ENCODE peak calls at places on chromosome 3, in eight cellular contexts. U is amniotic stem cell, R is HFFc6, J is NCI-H2081 treated with DMSO at 0.1 percent for 48 hours, G is transverse colon, N is germinal center, M is anterior cingulate cortex, X is H54. A is an unnamed sample.

GRCh38 chr3:160134964-160135363 is 90.3 kb upstream of the C3orf80 start:
- DNase-seq in G (no peak), M (no peak), R (peak; percentile 42), N (no peak), J (no peak), U (no peak), X (no peak), A (no peak)

GRCh38 chr3:16768956-16769355 is 115.8 kb upstream of the PLCL2 start:
- DNase-seq in J (no peak), X (no peak), R (no peak), G (no peak), M (no peak), N (no peak), U (no peak), A (no peak)

GRCh38 chr3:112676659-112677234 is 35.8 kb upstream of the CCDC80 start:
- DNase-seq in M (peak; percentile 12), N (peak; percentile 54), J (no peak), R (peak; percentile 97), X (peak; percentile 51), G (peak; percentile 56), U (peak; percentile 90), A (peak; percentile 84)

GRCh38 chr3:125214738-125215137 is 2.2 kb upstream of the SLC12A8 start:
- DNase-seq in R (peak; percentile 44), U (no peak), N (no peak), M (no peak), J (no peak), G (no peak), X (no peak), A (no peak)

GRCh38 chr3:145673790-145674189 is 487.2 kb downstream of the PLOD2 start:
- DNase-seq in R (no peak), X (no peak), U (no peak), G (no peak), M (no peak), N (no peak), J (no peak), A (no peak)

GRCh38 chr3:107943860-107944543 is 146.8 kb downstream of the CD47 start:
- DNase-seq in M (no peak), G (no peak), X (no peak), J (no peak), N (no peak), R (no peak), U (no peak), A (no peak)

GRCh38 chr3:170419301-170420087 is 826 bp downstream of the CLDN11 start:
- DNase-seq in G (no peak), X (no peak), M (peak; percentile 67), J (no peak), N (no peak), U (no peak), R (no peak), A (no peak)

GRCh38 chr3:105791919-105792786 is 76.7 kb downstream of the CBLB start:
- DNase-seq in R (peak; percentile 93), U (no peak), M (no peak), X (peak; percentile 8), J (no peak), N (no peak), G (peak; percentile 47), A (no peak)

GRCh38 chr3:95172549-95172948 is 1109.7 kb downstream of the NSUN3 start:
- DNase-seq in J (peak; percentile 79), U (no peak), R (no peak), M (no peak), X (no peak), G (no peak), N (no peak), A (no peak)

GRCh38 chr3:43144811-43145490 is 39.1 kb upstream of the POMGNT2 start:
- DNase-seq in X (peak; percentile 19), N (no peak), R (peak; percentile 25), J (no peak), U (no peak), G (no peak), M (no peak), A (no peak)

GRCh38 chr3:10770547-10770946 is 45.5 kb upstream of the SLC6A11 start:
- DNase-seq in G (no peak), N (no peak), R (no peak), M (no peak), J (no peak), X (no peak), U (no peak), A (no peak)

A was measured in activated naive CD4-positive, alpha-beta T cell treated with anti-CD3 and anti-CD28 coated beads, Interleukin-2, amount 50 U/mL, for 72 hours.